ENCODE peak calls at places on chromosome 3, in ten cellular contexts. D is GM20000; Q is tibial artery; R is activated CD8-positive, alpha-beta T cell treated with anti-CD3 and anti-CD28 coated beads for 36 hours; I is activated gamma-delta T cell treated with Interleukin-2 at 50 U/mL for 16 hours; Y is mesendoderm; N is T-helper 9 cell; Z is coronary artery; O is activated T-cell treated with anti-CD3 and anti-CD28 coated beads for 48 hours; J is MCF 10A. M is an unnamed sample.

GRCh38 chr3:14124223-14124614 is 451 bp downstream of the CHCHD4 start:
- DNase-seq in Y (peak; percentile 66), J (peak; percentile 68), Z (peak; percentile 80), Q (peak; percentile 75), D (peak; percentile 82), I (peak; percentile 55), R (peak; percentile 74), O (peak; percentile 48), N (no peak), M (peak; percentile 51)

GRCh38 chr3:30667250-30667585 is 60.8 kb downstream of the TGFBR2 start:
- DNase-seq in O (no peak), J (peak; percentile 30), Y (peak; percentile 95), N (no peak), Q (no peak), Z (no peak), R (peak; percentile 71), I (no peak), D (no peak), M (no peak)

GRCh38 chr3:85304360-85304964 is 345.7 kb downstream of the CADM2 start:
- DNase-seq in I (no peak), D (no peak), J (peak; percentile 28), Q (no peak), Z (no peak), R (no peak), Y (peak; percentile 7), O (no peak), N (no peak), M (no peak)

GRCh38 chr3:55189359-55189801 is 261.5 kb upstream of the LRTM1 start:
- DNase-seq in J (peak; percentile 72), N (no peak), Y (peak; percentile 97), R (no peak), Z (no peak), Q (no peak), O (no peak), I (no peak), D (no peak), M (no peak)

GRCh38 chr3:170162052-170162451 is 19.5 kb downstream of the PHC3 start:
- DNase-seq in N (no peak), J (no peak), R (no peak), Z (no peak), Y (no peak), I (no peak), D (no peak), Q (no peak), O (no peak), M (no peak)

GRCh38 chr3:152444029-152444641 is 175.4 kb downstream of the MBNL1 start:
- DNase-seq in I (no peak), Q (no peak), O (no peak), N (no peak), D (peak; percentile 14), J (peak; percentile 68), Z (no peak), Y (peak; percentile 59), R (no peak), M (no peak)

GRCh38 chr3:70539908-70540307 is 227.5 kb upstream of the MDFIC2 start:
- DNase-seq in D (no peak), I (no peak), Y (no peak), J (peak; percentile 11), N (no peak), O (no peak), Z (no peak), R (no peak), Q (no peak), M (no peak)

GRCh38 chr3:118564800-118565199 is 469.8 kb downstream of the IGSF11 start:
- DNase-seq in N (no peak), Q (no peak), Y (no peak), O (no peak), I (no peak), Z (no peak), D (no peak), R (no peak), J (no peak), M (no peak)

GRCh38 chr3:127392146-127392470 is 104.3 kb upstream of the PRR20G start:
- DNase-seq in R (no peak), Z (no peak), Q (no peak), N (no peak), D (no peak), Y (no peak), I (no peak), J (no peak), O (no peak), M (no peak)

GRCh38 chr3:48088056-48088748 is 72.0 kb upstream of the MAP4 start:
- DNase-seq in R (no peak), Y (peak; percentile 66), I (no peak), N (no peak), D (peak; percentile 38), J (peak; percentile 49), Q (no peak), Z (peak; percentile 77), O (no peak), M (no peak)

GRCh38 chr3:183937601-183938286 is 53.1 kb upstream of the PARL start:
- DNase-seq in I (no peak), R (no peak), O (no peak), N (no peak), D (no peak), Y (no peak), Q (no peak), J (peak; percentile 27), Z (no peak), M (no peak)

GRCh38 chr3:99172736-99173657 is 271.5 kb upstream of the DCBLD2 start:
- DNase-seq in Q (no peak), N (no peak), I (no peak), Y (peak; percentile 85), R (peak; percentile 55), J (peak; percentile 80), O (no peak), D (peak; percentile 31), Z (no peak), M (no peak)

GRCh38 chr3:125104639-125105038 is 48.8 kb upstream of the HEG1 start:
- DNase-seq in J (no peak), Q (no peak), N (no peak), R (no peak), Y (no peak), D (no peak), O (no peak), Z (no peak), I (no peak), M (no peak)

GRCh38 chr3:156978471-156978961 is 152.4 kb downstream of the LEKR1 start:
- DNase-seq in J (no peak), D (peak; percentile 57), O (no peak), Y (no peak), I (no peak), Q (no peak), N (no peak), R (no peak), Z (no peak), M (no peak)

GRCh38 chr3:17258823-17259436 is 374.2 kb downstream of the PLCL2 start:
- DNase-seq in D (peak; percentile 41), O (no peak), Z (no peak), Y (peak; percentile 27), I (peak; percentile 17), J (peak; percentile 55), R (peak; percentile 21), Q (no peak), N (no peak), M (no peak)

GRCh38 chr3:50610181-50610971 is 1.2 kb downstream of the CISH start:
- DNase-seq in R (peak; percentile 75), Q (no peak), Y (no peak), Z (no peak), N (no peak), D (no peak), J (peak; percentile 23), O (no peak), I (no peak), M (peak; percentile 8)

GRCh38 chr3:30155755-30156154 is 450.6 kb upstream of the TGFBR2 start:
- DNase-seq in O (no peak), Z (no peak), J (no peak), N (no peak), Y (no peak), D (no peak), R (no peak), Q (no peak), I (no peak), M (no peak)

M was measured in effector CD8-positive, alpha-beta T cell.